ENCODE peak calls at places on chromosome 18, in six cellular contexts. One of them, this sample, is unnamed.

GRCh38 chr18:33821503-33821902 is 243.5 kb downstream of the ASXL3 start:
- DNase-seq in transverse colon: no peak
- DNase-seq in activated CD4-positive, CD25-positive, alpha-beta regulatory T cell treated with anti-CD3 and anti-CD28 coated beads, Interleukin-2, amount 50 U/mL, for 72 hours: no peak
- DNase-seq in ovary: no peak
- DNase-seq in stimulated activated naive CD8-positive, alpha-beta T cell treated with anti-CD3 and anti-CD28 coated beads, Interleukin-15, amount 100 ng/mL, for 72 hours: no peak
- DNase-seq in HuH-7.5: no peak
- DNase-seq in this sample: no peak

GRCh38 chr18:55031576-55031975 is 72.3 kb upstream of the CCDC68 start:
- DNase-seq in stimulated activated naive CD8-positive, alpha-beta T cell treated with anti-CD3 and anti-CD28 coated beads, Interleukin-15, amount 100 ng/mL, for 72 hours: no peak
- DNase-seq in transverse colon: no peak
- DNase-seq in HuH-7.5: no peak
- DNase-seq in activated CD4-positive, CD25-positive, alpha-beta regulatory T cell treated with anti-CD3 and anti-CD28 coated beads, Interleukin-2, amount 50 U/mL, for 72 hours: no peak
- DNase-seq in ovary: no peak
- DNase-seq in this sample: no peak

GRCh38 chr18:57790316-57790715 is 12.8 kb downstream of the ATP8B1 start:
- DNase-seq in transverse colon: no peak
- DNase-seq in activated CD4-positive, CD25-positive, alpha-beta regulatory T cell treated with anti-CD3 and anti-CD28 coated beads, Interleukin-2, amount 50 U/mL, for 72 hours: no peak
- DNase-seq in stimulated activated naive CD8-positive, alpha-beta T cell treated with anti-CD3 and anti-CD28 coated beads, Interleukin-15, amount 100 ng/mL, for 72 hours: no peak
- DNase-seq in HuH-7.5: no peak
- DNase-seq in ovary: no peak
- DNase-seq in this sample: no peak

GRCh38 chr18:22170421-22171262 is 1.3 kb downstream of the GATA6 start:
- DNase-seq in HuH-7.5: peak; percentile 60
- DNase-seq in stimulated activated naive CD8-positive, alpha-beta T cell treated with anti-CD3 and anti-CD28 coated beads, Interleukin-15, amount 100 ng/mL, for 72 hours: no peak
- DNase-seq in transverse colon: peak; percentile 43
- DNase-seq in activated CD4-positive, CD25-positive, alpha-beta regulatory T cell treated with anti-CD3 and anti-CD28 coated beads, Interleukin-2, amount 50 U/mL, for 72 hours: no peak
- DNase-seq in ovary: peak; percentile 69
- DNase-seq in this sample: no peak

GRCh38 chr18:2536493-2536892 is 34.8 kb downstream of the METTL4 start:
- DNase-seq in stimulated activated naive CD8-positive, alpha-beta T cell treated with anti-CD3 and anti-CD28 coated beads, Interleukin-15, amount 100 ng/mL, for 72 hours: no peak
- DNase-seq in activated CD4-positive, CD25-positive, alpha-beta regulatory T cell treated with anti-CD3 and anti-CD28 coated beads, Interleukin-2, amount 50 U/mL, for 72 hours: no peak
- DNase-seq in ovary: no peak
- DNase-seq in HuH-7.5: no peak
- DNase-seq in transverse colon: no peak
- DNase-seq in this sample: no peak

GRCh38 chr18:26135563-26135962 is 1.9 kb downstream of the PSMA8 start:
- DNase-seq in HuH-7.5: no peak
- DNase-seq in transverse colon: no peak
- DNase-seq in stimulated activated naive CD8-positive, alpha-beta T cell treated with anti-CD3 and anti-CD28 coated beads, Interleukin-15, amount 100 ng/mL, for 72 hours: no peak
- DNase-seq in ovary: no peak
- DNase-seq in activated CD4-positive, CD25-positive, alpha-beta regulatory T cell treated with anti-CD3 and anti-CD28 coated beads, Interleukin-2, amount 50 U/mL, for 72 hours: no peak
- DNase-seq in this sample: no peak

GRCh38 chr18:63155169-63155852 is 164.3 kb downstream of the BCL2 start:
- DNase-seq in ovary: no peak
- DNase-seq in stimulated activated naive CD8-positive, alpha-beta T cell treated with anti-CD3 and anti-CD28 coated beads, Interleukin-15, amount 100 ng/mL, for 72 hours: peak; percentile 82
- DNase-seq in HuH-7.5: peak; percentile 32
- DNase-seq in transverse colon: peak; percentile 92
- DNase-seq in activated CD4-positive, CD25-positive, alpha-beta regulatory T cell treated with anti-CD3 and anti-CD28 coated beads, Interleukin-2, amount 50 U/mL, for 72 hours: peak; percentile 79
- DNase-seq in this sample: peak; percentile 73

GRCh38 chr18:50203801-50204604 is 9.1 kb upstream of the MYO5B start:
- DNase-seq in stimulated activated naive CD8-positive, alpha-beta T cell treated with anti-CD3 and anti-CD28 coated beads, Interleukin-15, amount 100 ng/mL, for 72 hours: no peak
- DNase-seq in activated CD4-positive, CD25-positive, alpha-beta regulatory T cell treated with anti-CD3 and anti-CD28 coated beads, Interleukin-2, amount 50 U/mL, for 72 hours: no peak
- DNase-seq in HuH-7.5: peak; percentile 42
- DNase-seq in transverse colon: peak; percentile 60
- DNase-seq in ovary: no peak
- DNase-seq in this sample: peak; percentile 44

GRCh38 chr18:12293831-12294230 is 14.2 kb upstream of the TUBB6 start:
- DNase-seq in transverse colon: no peak
- DNase-seq in activated CD4-positive, CD25-positive, alpha-beta regulatory T cell treated with anti-CD3 and anti-CD28 coated beads, Interleukin-2, amount 50 U/mL, for 72 hours: no peak
- DNase-seq in stimulated activated naive CD8-positive, alpha-beta T cell treated with anti-CD3 and anti-CD28 coated beads, Interleukin-15, amount 100 ng/mL, for 72 hours: no peak
- DNase-seq in HuH-7.5: no peak
- DNase-seq in ovary: no peak
- DNase-seq in this sample: no peak

GRCh38 chr18:49878996-49879585 is 65.8 kb upstream of the ACAA2 start:
- DNase-seq in stimulated activated naive CD8-positive, alpha-beta T cell treated with anti-CD3 and anti-CD28 coated beads, Interleukin-15, amount 100 ng/mL, for 72 hours: no peak
- DNase-seq in HuH-7.5: no peak
- DNase-seq in ovary: no peak
- DNase-seq in transverse colon: no peak
- DNase-seq in activated CD4-positive, CD25-positive, alpha-beta regulatory T cell treated with anti-CD3 and anti-CD28 coated beads, Interleukin-2, amount 50 U/mL, for 72 hours: no peak
- DNase-seq in this sample: no peak

GRCh38 chr18:25786778-25787177 is 303.6 kb downstream of the SS18 start:
- DNase-seq in transverse colon: no peak
- DNase-seq in HuH-7.5: no peak
- DNase-seq in stimulated activated naive CD8-positive, alpha-beta T cell treated with anti-CD3 and anti-CD28 coated beads, Interleukin-15, amount 100 ng/mL, for 72 hours: no peak
- DNase-seq in activated CD4-positive, CD25-positive, alpha-beta regulatory T cell treated with anti-CD3 and anti-CD28 coated beads, Interleukin-2, amount 50 U/mL, for 72 hours: no peak
- DNase-seq in ovary: no peak
- DNase-seq in this sample: no peak

GRCh38 chr18:45103319-45104070 is 422.8 kb downstream of the SETBP1 start:
- DNase-seq in stimulated activated naive CD8-positive, alpha-beta T cell treated with anti-CD3 and anti-CD28 coated beads, Interleukin-15, amount 100 ng/mL, for 72 hours: no peak
- DNase-seq in HuH-7.5: no peak
- DNase-seq in ovary: no peak
- DNase-seq in transverse colon: no peak
- DNase-seq in activated CD4-positive, CD25-positive, alpha-beta regulatory T cell treated with anti-CD3 and anti-CD28 coated beads, Interleukin-2, amount 50 U/mL, for 72 hours: no peak
- DNase-seq in this sample: no peak

GRCh38 chr18:29181151-29181901 is 1004.4 kb upstream of the CDH2 start:
- DNase-seq in stimulated activated naive CD8-positive, alpha-beta T cell treated with anti-CD3 and anti-CD28 coated beads, Interleukin-15, amount 100 ng/mL, for 72 hours: no peak
- DNase-seq in transverse colon: no peak
- DNase-seq in ovary: no peak
- DNase-seq in HuH-7.5: no peak
- DNase-seq in activated CD4-positive, CD25-positive, alpha-beta regulatory T cell treated with anti-CD3 and anti-CD28 coated beads, Interleukin-2, amount 50 U/mL, for 72 hours: no peak
- DNase-seq in this sample: no peak

GRCh38 chr18:27967938-27968803 is 208.8 kb downstream of the CDH2 start:
- DNase-seq in transverse colon: no peak
- DNase-seq in HuH-7.5: peak; percentile 23
- DNase-seq in stimulated activated naive CD8-positive, alpha-beta T cell treated with anti-CD3 and anti-CD28 coated beads, Interleukin-15, amount 100 ng/mL, for 72 hours: no peak
- DNase-seq in ovary: no peak
- DNase-seq in activated CD4-positive, CD25-positive, alpha-beta regulatory T cell treated with anti-CD3 and anti-CD28 coated beads, Interleukin-2, amount 50 U/mL, for 72 hours: no peak
- DNase-seq in this sample: no peak

GRCh38 chr18:62236252-62236651 is 49.2 kb downstream of the RELCH start:
- DNase-seq in stimulated activated naive CD8-positive, alpha-beta T cell treated with anti-CD3 and anti-CD28 coated beads, Interleukin-15, amount 100 ng/mL, for 72 hours: no peak
- DNase-seq in transverse colon: no peak
- DNase-seq in ovary: no peak
- DNase-seq in activated CD4-positive, CD25-positive, alpha-beta regulatory T cell treated with anti-CD3 and anti-CD28 coated beads, Interleukin-2, amount 50 U/mL, for 72 hours: no peak
- DNase-seq in HuH-7.5: no peak
- DNase-seq in this sample: no peak

GRCh38 chr18:11672198-11672597 is 16.9 kb upstream of the GNAL start:
- DNase-seq in ovary: no peak
- DNase-seq in activated CD4-positive, CD25-positive, alpha-beta regulatory T cell treated with anti-CD3 and anti-CD28 coated beads, Interleukin-2, amount 50 U/mL, for 72 hours: no peak
- DNase-seq in stimulated activated naive CD8-positive, alpha-beta T cell treated with anti-CD3 and anti-CD28 coated beads, Interleukin-15, amount 100 ng/mL, for 72 hours: no peak
- DNase-seq in transverse colon: no peak
- DNase-seq in HuH-7.5: no peak
- DNase-seq in this sample: no peak

GRCh38 chr18:22466608-22467390 is 49.1 kb upstream of the CTAGE1 start:
- DNase-seq in activated CD4-positive, CD25-positive, alpha-beta regulatory T cell treated with anti-CD3 and anti-CD28 coated beads, Interleukin-2, amount 50 U/mL, for 72 hours: no peak
- DNase-seq in ovary: no peak
- DNase-seq in transverse colon: no peak
- DNase-seq in HuH-7.5: no peak
- DNase-seq in stimulated activated naive CD8-positive, alpha-beta T cell treated with anti-CD3 and anti-CD28 coated beads, Interleukin-15, amount 100 ng/mL, for 72 hours: no peak
- DNase-seq in this sample: no peak

GRCh38 chr18:26574958-26575864 is 26.9 kb upstream of the KCTD1 start:
- DNase-seq in transverse colon: peak; percentile 32
- DNase-seq in stimulated activated naive CD8-positive, alpha-beta T cell treated with anti-CD3 and anti-CD28 coated beads, Interleukin-15, amount 100 ng/mL, for 72 hours: no peak
- DNase-seq in ovary: peak; percentile 52
- DNase-seq in HuH-7.5: no peak
- DNase-seq in activated CD4-positive, CD25-positive, alpha-beta regulatory T cell treated with anti-CD3 and anti-CD28 coated beads, Interleukin-2, amount 50 U/mL, for 72 hours: no peak
- DNase-seq in this sample: no peak

GRCh38 chr18:26556573-26556972 is 8.2 kb upstream of the KCTD1 start:
- DNase-seq in transverse colon: no peak
- DNase-seq in stimulated activated naive CD8-positive, alpha-beta T cell treated with anti-CD3 and anti-CD28 coated beads, Interleukin-15, amount 100 ng/mL, for 72 hours: no peak
- DNase-seq in ovary: no peak
- DNase-seq in activated CD4-positive, CD25-positive, alpha-beta regulatory T cell treated with anti-CD3 and anti-CD28 coated beads, Interleukin-2, amount 50 U/mL, for 72 hours: no peak
- DNase-seq in HuH-7.5: no peak
- DNase-seq in this sample: no peak

GRCh38 chr18:2981212-2981728 is 31.7 kb downstream of the LPIN2 start:
- DNase-seq in stimulated activated naive CD8-positive, alpha-beta T cell treated with anti-CD3 and anti-CD28 coated beads, Interleukin-15, amount 100 ng/mL, for 72 hours: no peak
- DNase-seq in transverse colon: no peak
- DNase-seq in ovary: no peak
- DNase-seq in HuH-7.5: no peak
- DNase-seq in activated CD4-positive, CD25-positive, alpha-beta regulatory T cell treated with anti-CD3 and anti-CD28 coated beads, Interleukin-2, amount 50 U/mL, for 72 hours: no peak
- DNase-seq in this sample: no peak